ENCODE peak calls at places on chromosomes 13 and 19, in four cellular contexts. W, C, F and B are unnamed samples.

GRCh38 chr19:28387507-28387906 is 825.4 kb downstream of the UQCRFS1 start:
- DNase-seq in W (no peak), C (no peak), F (no peak), B (no peak)

GRCh38 chr13:85666356-85666755 is 132.9 kb downstream of the SLITRK6 start:
- DNase-seq in W (no peak), C (no peak), F (no peak), B (no peak)

GRCh38 chr13:97749174-97749573 is 204.3 kb upstream of the IPO5 start:
- DNase-seq in W (no peak), C (no peak), F (no peak), B (no peak)

GRCh38 chr13:63455938-63456337 is 2040.3 kb upstream of the PCDH20 start:
- DNase-seq in W (no peak), C (no peak), F (no peak), B (no peak)

GRCh38 chr19:32197896-32198882 is 147.2 kb upstream of the ZNF507 start:
- DNase-seq in W (no peak), C (no peak), F (no peak), B (no peak)

GRCh38 chr13:44713793-44714469 is 137.8 kb upstream of the TSC22D1 start:
- DNase-seq in W (no peak), C (no peak), F (peak; percentile 9), B (no peak)

GRCh38 chr19:48745208-48745995 is 1.3 kb downstream of the IZUMO1 start:
- DNase-seq in W (peak; percentile 56), C (peak; percentile 72), F (peak; percentile 66), B (peak; percentile 65)

GRCh38 chr19:918481-919156 is 1.5 kb downstream of the KISS1R start:
- DNase-seq in W (no peak), C (no peak), F (no peak), B (no peak)

GRCh38 chr19:11849264-11849615 is 714 bp downstream of the ZNF439 start:
- DNase-seq in W (peak; percentile 4), C (no peak), F (no peak), B (no peak)

GRCh38 chr13:35741657-35742056 is 265.2 kb upstream of the MAB21L1 start:
- DNase-seq in W (no peak), C (no peak), F (no peak), B (no peak)

GRCh38 chr13:75326173-75327131 is 155.5 kb downstream of the TBC1D4 start:
- DNase-seq in W (no peak), C (no peak), F (no peak), B (no peak)

GRCh38 chr19:41416194-41416674 is 10.9 kb downstream of the B3GNT8 start:
- DNase-seq in W (no peak), C (peak; percentile 95), F (no peak), B (no peak)

GRCh38 chr13:59633290-59633689 is 530.4 kb downstream of the DIAPH3 start:
- DNase-seq in W (peak; percentile 6), C (no peak), F (no peak), B (no peak)

GRCh38 chr19:4596033-4596904 is 36.8 kb upstream of the SEMA6B start:
- DNase-seq in W (no peak), C (no peak), F (no peak), B (no peak)

GRCh38 chr13:111316161-111316730 is 4.2 kb upstream of the TEX29 start:
- DNase-seq in W (no peak), C (no peak), F (no peak), B (no peak)

GRCh38 chr13:50410921-50411712 is 395.9 kb downstream of the KCNRG start:
- DNase-seq in W (no peak), C (no peak), F (no peak), B (no peak)

GRCh38 chr13:20514866-20515265 is 10.8 kb downstream of the CRYL1 start:
- DNase-seq in W (no peak), C (no peak), F (no peak), B (no peak)

GRCh38 chr13:24351423-24351822 is 42.0 kb downstream of the C1QTNF9 start:
- DNase-seq in W (no peak), C (no peak), F (no peak), B (no peak)

GRCh38 chr19:52896431-52897148 is 845 bp downstream of the ZNF320 start:
- DNase-seq in W (peak; percentile 47), C (peak; percentile 82), F (peak; percentile 9), B (no peak)

GRCh38 chr19:58577581-58578429 is 4.7 kb upstream of the MZF1 start:
- DNase-seq in W (no peak), C (peak; percentile 18), F (no peak), B (peak; percentile 10)

GRCh38 chr19:15294591-15294990 is 37.7 kb downstream of the BRD4 start:
- DNase-seq in W (peak; percentile 41), C (no peak), F (no peak), B (no peak)

GRCh38 chr13:42796747-42797356 is 15.5 kb downstream of the FAM216B start:
- DNase-seq in W (no peak), C (no peak), F (no peak), B (no peak)

GRCh38 chr13:38941353-38941945 is 49.2 kb downstream of the STOML3 start:
- DNase-seq in W (no peak), C (no peak), F (no peak), B (no peak)

GRCh38 chr19:4522291-4523002 is 4.2 kb upstream of the PLIN4 start:
- DNase-seq in W (no peak), C (no peak), F (no peak), B (no peak)

GRCh38 chr19:7605490-7606222 is 10.0 kb downstream of the CAMSAP3 start:
- DNase-seq in W (no peak), C (peak; percentile 18), F (no peak), B (no peak)

GRCh38 chr13:25872871-25873607 is 178.8 kb downstream of the SHISA2 start:
- DNase-seq in W (no peak), C (no peak), F (no peak), B (peak; percentile 55)

GRCh38 chr19:2059422-2060201 is 8.6 kb upstream of the MKNK2 start:
- DNase-seq in W (peak; percentile 98), C (peak; percentile 93), F (no peak), B (peak; percentile 91)

GRCh38 chr19:10888421-10888866 is 17.1 kb downstream of the CARM1 start:
- DNase-seq in W (no peak), C (no peak), F (no peak), B (no peak)

GRCh38 chr13:44668707-44669106 is 92.6 kb upstream of the TSC22D1 start:
- DNase-seq in W (no peak), C (no peak), F (no peak), B (no peak)

GRCh38 chr13:48275507-48275906 is 28.0 kb upstream of the RB1 start:
- DNase-seq in W (no peak), C (no peak), F (no peak), B (no peak)

GRCh38 chr13:46675016-46675415 is 121.9 kb downstream of the ESD start:
- DNase-seq in W (no peak), C (no peak), F (no peak), B (no peak)

GRCh38 chr19:53809518-53810186 is 14.5 kb downstream of the NLRP12 start:
- DNase-seq in W (no peak), C (no peak), F (no peak), B (no peak)

GRCh38 chr19:55563261-55563690 is 17.4 kb downstream of the ZNF579 start:
- DNase-seq in W (no peak), C (no peak), F (no peak), B (peak; percentile 64)

GRCh38 chr19:10763399-10763798 is 45.5 kb downstream of the DNM2 start:
- DNase-seq in W (no peak), C (no peak), F (no peak), B (no peak)

GRCh38 chr13:100533588-100534041 is 55.0 kb downstream of the GGACT start:
- DNase-seq in W (no peak), C (peak; percentile 27), F (no peak), B (no peak)

GRCh38 chr19:30480097-30480496 is 107.9 kb downstream of the ZNF536 start:
- DNase-seq in W (no peak), C (no peak), F (no peak), B (no peak)

GRCh38 chr19:30479231-30479630 is 107.0 kb downstream of the ZNF536 start:
- DNase-seq in W (no peak), C (no peak), F (no peak), B (no peak)

GRCh38 chr19:30481823-30482222 is 109.6 kb downstream of the ZNF536 start:
- DNase-seq in W (no peak), C (no peak), F (no peak), B (no peak)

GRCh38 chr19:30476997-30477396 is 104.8 kb downstream of the ZNF536 start:
- DNase-seq in W (no peak), C (no peak), F (no peak), B (no peak)

GRCh38 chr19:30479657-30480056 is 107.5 kb downstream of the ZNF536 start:
- DNase-seq in W (no peak), C (no peak), F (no peak), B (no peak)
- H3K27me3 ChIP-seq in W (no peaks in the 10 kb centered on the region), C (no peaks in the 10 kb centered on the region), F (no peaks in the 10 kb centered on the region), B (peaks cover 5% of the 10 kb centered on the region)

DNA sequence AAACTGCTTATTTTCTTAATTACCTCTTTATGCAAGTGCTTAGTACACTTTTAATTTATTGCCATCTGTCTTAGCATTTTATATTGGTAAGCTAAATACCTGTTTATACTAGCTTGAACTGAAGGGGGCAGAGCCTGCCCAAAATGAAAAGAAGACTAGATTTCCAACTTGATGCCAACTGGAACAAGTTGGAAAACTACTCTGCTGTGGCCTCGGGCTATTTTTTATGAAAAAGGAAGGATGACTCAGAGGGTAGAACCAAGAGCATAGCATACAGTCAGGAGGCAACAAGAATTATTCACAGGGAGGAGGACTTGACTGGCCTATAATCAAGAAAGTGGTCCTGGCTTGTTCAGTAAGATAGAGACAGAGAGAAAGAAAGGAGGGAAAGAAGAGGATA is 150.3 kb downstream of the NDFIP2 start:
- DNase-seq in W (peak; percentile 12), C (no peak), F (no peak), B (peak; percentile 5)
- TF ChIP-seq CTCF in W (peak; percentile 14), C (no peak), F (no peak), B (peak; percentile 54)

GRCh38 chr19:17306285-17306714 is 628 bp downstream of the MRPL34 start:
- DNase-seq in W (no peak), C (no peak), F (no peak), B (no peak)
- H3K4me1 ChIP-seq in W (peaks cover 49% of the 10 kb centered on the region), C (peaks cover 24% of the 10 kb centered on the region), F (no peaks in the 10 kb centered on the region), B (peaks cover 55% of the 10 kb centered on the region)

GRCh38 chr13:27926644-27927434 is 7.0 kb downstream of the PDX1 start:
- DNase-seq in W (no peak), C (no peak), F (no peak), B (no peak)

GRCh38 chr13:27925220-27925991 is 5.6 kb downstream of the PDX1 start:
- DNase-seq in W (no peak), C (no peak), F (no peak), B (no peak)

GRCh38 chr13:27922974-27923612 is 3.3 kb downstream of the PDX1 start:
- DNase-seq in W (no peak), C (no peak), F (no peak), B (no peak)

GRCh38 chr13:27923794-27924528 is 4.2 kb downstream of the PDX1 start:
- DNase-seq in W (no peak), C (no peak), F (no peak), B (no peak)

DNA sequence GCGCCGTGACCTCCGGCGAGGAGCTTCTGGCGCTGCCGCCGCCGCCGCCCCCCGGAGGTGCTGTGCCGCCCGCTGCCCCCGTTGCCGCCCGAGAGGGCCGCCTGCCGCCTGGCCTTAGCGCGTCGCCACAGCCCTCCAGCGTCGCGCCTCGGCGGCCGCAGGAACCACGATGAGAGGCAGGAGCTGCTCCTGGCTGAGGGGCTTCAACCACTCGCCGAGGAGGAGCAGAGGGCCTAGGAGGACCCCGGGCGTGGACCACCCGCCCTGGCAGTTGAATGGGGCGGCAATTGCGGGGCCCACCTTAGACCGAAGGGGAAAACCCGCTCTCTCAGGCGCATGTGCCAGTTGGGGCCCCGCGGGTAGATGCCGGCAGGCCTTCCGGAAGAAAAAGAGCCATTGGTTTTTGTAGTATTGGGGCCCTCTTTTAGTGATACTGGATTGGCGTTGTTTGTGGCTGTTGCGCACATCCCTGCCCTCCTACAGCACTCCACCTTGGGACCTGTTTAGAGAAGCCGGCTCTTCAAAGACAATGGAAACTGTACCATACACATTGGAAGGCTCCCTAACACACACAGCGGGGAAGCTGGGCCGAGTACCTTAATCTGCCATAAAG is 4.8 kb downstream of the PDX1 start:
- DNase-seq in W (no peak), C (no peak), F (no peak), B (no peak)
- H3K27me3 ChIP-seq in W (peaks cover 50% of the 10 kb centered on the region), C (peaks cover 98% of the 10 kb centered on the region), F (no peaks in the 10 kb centered on the region), B (peaks cover 99% of the 10 kb centered on the region)